ENCODE peak calls at places on chromosomes 5 and 9, in seven cellular contexts. Q is IMR-90, V is A549, J is K562, S is HepG2, O is GM12878, C is H1. Y is an unnamed sample.

GRCh38 chr5:87722286-87722685 is 309.6 kb upstream of the CCNH start:
- DNase-seq in Q (no peak), V (no peak), J (no peak), S (no peak), O (no peak), C (no peak), Y (peak; percentile 33)

GRCh38 chr5:143673676-143674468 is 138.1 kb upstream of the HMHB1 start:
- DNase-seq in Q (no peak), V (no peak), J (no peak), S (peak; percentile 81), O (no peak), C (no peak), Y (no peak)

GRCh38 chr5:61817472-61818326 is 485.6 kb downstream of the ZSWIM6 start:
- DNase-seq in Q (peak; percentile 39), V (peak; percentile 36), J (peak; percentile 26), S (peak; percentile 5), O (no peak), C (no peak), Y (peak; percentile 22)

GRCh38 chr5:92513067-92513466 is 1068.0 kb downstream of the NR2F1-AS1 start:
- DNase-seq in Q (peak; percentile 2), V (no peak), J (no peak), S (no peak), O (no peak), C (no peak), Y (peak; percentile 13)

GRCh38 chr9:9950813-9951212 is 662.0 kb downstream of the PTPRD start:
- DNase-seq in Q (peak; percentile 20), V (no peak), J (no peak), S (no peak), O (no peak), C (no peak), Y (no peak)

GRCh38 chr5:127894461-127894860 is 189.1 kb upstream of the SLC12A2 start:
- DNase-seq in Q (no peak), V (no peak), J (no peak), S (no peak), O (no peak), C (no peak), Y (no peak)

GRCh38 chr5:10856646-10857332 is 95.8 kb upstream of the DAP start:
- DNase-seq in Q (peak; percentile 77), V (peak; percentile 28), J (peak; percentile 61), S (peak; percentile 71), O (no peak), C (peak; percentile 92), Y (no peak)

GRCh38 chr9:87950765-87951488 is 23.4 kb downstream of the CDK20 start:
- DNase-seq in Q (peak; percentile 34), V (peak; percentile 31), J (peak; percentile 31), S (peak; percentile 22), O (no peak), C (peak; percentile 57), Y (peak; percentile 28)

GRCh38 chr9:92680166-92681119 is 10.5 kb upstream of the IPPK start:
- DNase-seq in Q (peak; percentile 23), V (no peak), J (no peak), S (no peak), O (no peak), C (peak; percentile 31), Y (no peak)

GRCh38 chr9:4829956-4830355 is 37.2 kb downstream of the RCL1 start:
- DNase-seq in Q (peak; percentile 60), V (no peak), J (peak; percentile 36), S (no peak), O (no peak), C (no peak), Y (no peak)

GRCh38 chr9:90961375-90961774 is 159.8 kb downstream of the SYK start:
- DNase-seq in Q (peak; percentile 20), V (no peak), J (no peak), S (no peak), O (no peak), C (no peak), Y (no peak)

GRCh38 chr5:167755420-167755819 is 536.0 kb upstream of the WWC1 start:
- DNase-seq in Q (no peak), V (no peak), J (no peak), S (no peak), O (no peak), C (no peak), Y (no peak)

GRCh38 chr5:8826491-8826890 is 719.4 kb downstream of the SEMA5A start:
- DNase-seq in Q (no peak), V (no peak), J (no peak), S (no peak), O (no peak), C (no peak), Y (no peak)

GRCh38 chr5:88686077-88686541 is 196.9 kb downstream of the MEF2C start:
- DNase-seq in Q (no peak), V (no peak), J (no peak), S (no peak), O (no peak), C (no peak), Y (no peak)

GRCh38 chr5:169574147-169574646 is 9.4 kb upstream of the SPDL1 start:
- DNase-seq in Q (no peak), V (no peak), J (no peak), S (no peak), O (no peak), C (no peak), Y (no peak)

GRCh38 chr9:85941966-85942912 is 1.3 kb downstream of the NAA35 start:
- DNase-seq in Q (no peak), V (no peak), J (no peak), S (no peak), O (no peak), C (no peak), Y (no peak)

GRCh38 chr9:89667730-89668129 is 62.9 kb downstream of the GADD45G start:
- DNase-seq in Q (no peak), V (no peak), J (no peak), S (no peak), O (no peak), C (no peak), Y (no peak)

GRCh38 chr9:7342229-7342628 is 457.3 kb downstream of the DMAC1 start:
- DNase-seq in Q (no peak), V (no peak), J (no peak), S (no peak), O (no peak), C (no peak), Y (no peak)

GRCh38 chr5:24505291-24505690 is 139.5 kb downstream of the CDH10 start:
- DNase-seq in Q (no peak), V (no peak), J (no peak), S (no peak), O (no peak), C (no peak), Y (no peak)

GRCh38 chr9:13049223-13049622 is 230.3 kb downstream of the MPDZ start:
- DNase-seq in Q (no peak), V (no peak), J (no peak), S (no peak), O (no peak), C (no peak), Y (no peak)

GRCh38 chr5:40386293-40386692 is 293.4 kb upstream of the PTGER4 start:
- DNase-seq in Q (peak; percentile 55), V (no peak), J (no peak), S (no peak), O (peak; percentile 62), C (no peak), Y (no peak)

GRCh38 chr5:150070277-150070638 is 16.1 kb downstream of the CSF1R start:
- DNase-seq in Q (no peak), V (no peak), J (peak; percentile 24), S (peak; percentile 21), O (no peak), C (no peak), Y (no peak)

GRCh38 chr9:75046725-75047345 is 18.7 kb upstream of the CARNMT1 start:
- DNase-seq in Q (no peak), V (no peak), J (no peak), S (no peak), O (no peak), C (no peak), Y (no peak)

GRCh38 chr5:141366016-141366896 is 2.3 kb downstream of the PCDHGA5 start:
- DNase-seq in Q (no peak), V (no peak), J (no peak), S (no peak), O (no peak), C (no peak), Y (no peak)
- TF ChIP-seq CEBPB in Q (no peak), V (no peak), J (no peak), S (no peak), O (no peak), C (no peak), Y (no peak)

GRCh38 chr5:111422245-111422644 is 90.1 kb downstream of the STARD4 start:
- DNase-seq in Q (no peak), V (no peak), J (no peak), S (no peak), O (no peak), C (no peak), Y (no peak)
- TF ChIP-seq CEBPB in Q (no peak), V (no peak), J (no peak), S (no peak), O (no peak), C (no peak), Y (no peak)

DNA sequence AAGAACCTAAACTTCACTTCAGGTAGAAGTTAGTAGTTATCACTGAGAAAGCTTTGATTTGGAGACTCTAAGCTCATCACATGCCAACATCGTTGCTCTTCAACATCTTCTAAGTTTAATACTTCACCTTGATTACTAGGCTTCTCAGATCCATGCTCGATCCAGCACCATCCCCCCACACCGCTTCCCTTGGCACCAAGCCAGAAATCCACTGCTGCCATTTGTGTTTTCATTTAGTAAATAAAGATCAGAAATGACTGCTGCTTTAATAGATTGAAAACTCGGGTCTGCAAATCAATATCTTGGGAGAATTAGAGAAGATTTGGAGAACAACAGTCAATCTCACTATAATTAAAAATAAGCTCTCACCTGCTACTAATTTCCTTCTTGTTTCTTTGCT is 214.7 kb upstream of the NR4A3 start:
- DNase-seq in Q (no peak), V (no peak), J (no peak), S (no peak), O (no peak), C (no peak), Y (no peak)
- TF ChIP-seq CEBPB in Q (no peak), V (no peak), J (no peak), S (no peak), O (no peak), C (no peak), Y (no peak)

GRCh38 chr5:5573798-5574380 is 151.4 kb downstream of the ICE1 start:
- DNase-seq in Q (no peak), V (no peak), J (no peak), S (no peak), O (no peak), C (no peak), Y (no peak)

GRCh38 chr5:5572010-5572982 is 149.8 kb downstream of the ICE1 start:
- DNase-seq in Q (no peak), V (no peak), J (peak; percentile 46), S (no peak), O (no peak), C (no peak), Y (no peak)

GRCh38 chr5:5570646-5571045 is 148.2 kb downstream of the ICE1 start:
- DNase-seq in Q (no peak), V (no peak), J (no peak), S (no peak), O (no peak), C (no peak), Y (no peak)

GRCh38 chr5:5572983-5573797 is 150.7 kb downstream of the ICE1 start:
- DNase-seq in Q (no peak), V (no peak), J (no peak), S (no peak), O (no peak), C (no peak), Y (no peak)

DNA sequence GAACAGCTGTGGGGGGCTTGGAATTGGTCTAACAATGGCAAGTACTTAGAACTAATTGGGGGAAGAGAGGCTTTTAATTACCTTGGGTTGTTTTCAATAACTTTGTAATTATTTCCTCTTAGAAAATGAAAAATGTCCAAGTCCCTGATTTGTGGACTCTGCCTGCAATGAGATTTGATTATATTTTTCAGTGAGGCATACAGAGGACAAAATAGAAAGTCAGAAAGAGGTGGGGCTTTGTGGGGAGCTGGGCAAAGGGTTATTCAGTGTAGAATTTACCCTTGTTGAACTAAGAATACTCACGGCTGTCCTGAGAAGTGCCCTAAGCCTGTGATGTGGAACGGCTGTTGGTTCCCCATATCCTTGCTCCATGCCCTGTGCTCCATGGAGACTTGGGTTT is 153.0 kb downstream of the ICE1 start:
- DNase-seq in Q (no peak), V (no peak), J (no peak), S (no peak), O (no peak), C (no peak), Y (no peak)
- TF ChIP-seq CEBPB in Q (no peak), V (no peak), J (no peak), S (no peak), O (no peak), C (no peak), Y (no peak)

Y was measured in HCT116.